ENCODE peak calls at places on chromosomes 7 and 10, in eight cellular contexts. One of them, this sample, is unnamed.

GRCh38 chr10:79202188-79203013 is 133.6 kb downstream of the ZMIZ1 start:
- DNase-seq in AG04450: no peak
- DNase-seq in kidney epithelial cell: no peak
- DNase-seq in tibial nerve: no peak
- DNase-seq in OCI-LY7: peak; percentile 71
- DNase-seq in GM06990: no peak
- DNase-seq in thoracic aorta: no peak
- DNase-seq in activated B cell treated with CpG ODN at 0.5 μM for 24 hours: peak; percentile 39
- DNase-seq in this sample: no peak

GRCh38 chr10:79203833-79204232 is 135.1 kb downstream of the ZMIZ1 start:
- DNase-seq in thoracic aorta: no peak
- DNase-seq in AG04450: no peak
- DNase-seq in kidney epithelial cell: no peak
- DNase-seq in activated B cell treated with CpG ODN at 0.5 μM for 24 hours: no peak
- DNase-seq in tibial nerve: no peak
- DNase-seq in GM06990: no peak
- DNase-seq in OCI-LY7: peak; percentile 32
- DNase-seq in this sample: no peak

GRCh38 chr10:125709553-125710266 is 9.8 kb upstream of the EDRF1 start:
- DNase-seq in AG04450: no peak
- DNase-seq in activated B cell treated with CpG ODN at 0.5 μM for 24 hours: no peak
- DNase-seq in tibial nerve: no peak
- DNase-seq in GM06990: no peak
- DNase-seq in thoracic aorta: no peak
- DNase-seq in kidney epithelial cell: no peak
- DNase-seq in OCI-LY7: no peak
- DNase-seq in this sample: no peak

GRCh38 chr7:100773491-100773890 is 40.1 kb downstream of the ZAN start:
- DNase-seq in OCI-LY7: no peak
- DNase-seq in GM06990: no peak
- DNase-seq in AG04450: no peak
- DNase-seq in activated B cell treated with CpG ODN at 0.5 μM for 24 hours: no peak
- DNase-seq in thoracic aorta: no peak
- DNase-seq in kidney epithelial cell: no peak
- DNase-seq in tibial nerve: no peak
- DNase-seq in this sample: no peak

GRCh38 chr7:2539031-2540028 is 16.0 kb downstream of the BRAT1 start:
- DNase-seq in thoracic aorta: no peak
- DNase-seq in GM06990: no peak
- DNase-seq in kidney epithelial cell: no peak
- DNase-seq in activated B cell treated with CpG ODN at 0.5 μM for 24 hours: no peak
- DNase-seq in AG04450: no peak
- DNase-seq in OCI-LY7: no peak
- DNase-seq in tibial nerve: no peak
- DNase-seq in this sample: no peak

GRCh38 chr10:1205450-1206030 is 149.4 kb downstream of the WDR37 start:
- DNase-seq in GM06990: no peak
- DNase-seq in thoracic aorta: no peak
- DNase-seq in tibial nerve: no peak
- DNase-seq in activated B cell treated with CpG ODN at 0.5 μM for 24 hours: no peak
- DNase-seq in AG04450: no peak
- DNase-seq in kidney epithelial cell: no peak
- DNase-seq in OCI-LY7: no peak
- DNase-seq in this sample: no peak

GRCh38 chr7:142412551-142413193 is 154.8 kb upstream of the PRSS58 start:
- DNase-seq in kidney epithelial cell: no peak
- DNase-seq in activated B cell treated with CpG ODN at 0.5 μM for 24 hours: no peak
- DNase-seq in thoracic aorta: no peak
- DNase-seq in tibial nerve: no peak
- DNase-seq in OCI-LY7: peak; percentile 59
- DNase-seq in AG04450: no peak
- DNase-seq in GM06990: no peak
- DNase-seq in this sample: no peak

GRCh38 chr7:131111-132094 is 61.0 kb upstream of the FAM20C start:
- DNase-seq in tibial nerve: no peak
- DNase-seq in OCI-LY7: no peak
- DNase-seq in GM06990: no peak
- DNase-seq in thoracic aorta: no peak
- DNase-seq in AG04450: no peak
- DNase-seq in activated B cell treated with CpG ODN at 0.5 μM for 24 hours: no peak
- DNase-seq in kidney epithelial cell: no peak
- DNase-seq in this sample: no peak

GRCh38 chr7:135678612-135679575 is 16.6 kb downstream of the STMP1 start:
- DNase-seq in AG04450: no peak
- DNase-seq in GM06990: no peak
- DNase-seq in tibial nerve: no peak
- DNase-seq in kidney epithelial cell: no peak
- DNase-seq in activated B cell treated with CpG ODN at 0.5 μM for 24 hours: no peak
- DNase-seq in OCI-LY7: no peak
- DNase-seq in thoracic aorta: peak; percentile 59
- DNase-seq in this sample: no peak

GRCh38 chr7:18675579-18675978 is 180.0 kb downstream of the HDAC9 start:
- DNase-seq in GM06990: no peak
- DNase-seq in AG04450: no peak
- DNase-seq in thoracic aorta: no peak
- DNase-seq in activated B cell treated with CpG ODN at 0.5 μM for 24 hours: no peak
- DNase-seq in kidney epithelial cell: no peak
- DNase-seq in tibial nerve: no peak
- DNase-seq in OCI-LY7: no peak
- DNase-seq in this sample: no peak

GRCh38 chr7:101537205-101537604 is 91.9 kb downstream of the MYL10 start:
- DNase-seq in kidney epithelial cell: no peak
- DNase-seq in GM06990: no peak
- DNase-seq in thoracic aorta: no peak
- DNase-seq in activated B cell treated with CpG ODN at 0.5 μM for 24 hours: no peak
- DNase-seq in tibial nerve: no peak
- DNase-seq in OCI-LY7: no peak
- DNase-seq in AG04450: no peak
- DNase-seq in this sample: no peak

GRCh38 chr10:90963331-90963730 is 42.4 kb upstream of the ANKRD1 start:
- DNase-seq in OCI-LY7: no peak
- DNase-seq in GM06990: no peak
- DNase-seq in activated B cell treated with CpG ODN at 0.5 μM for 24 hours: no peak
- DNase-seq in kidney epithelial cell: no peak
- DNase-seq in thoracic aorta: no peak
- DNase-seq in AG04450: no peak
- DNase-seq in tibial nerve: no peak
- DNase-seq in this sample: no peak

GRCh38 chr10:125107972-125108580 is 52.3 kb downstream of the CTBP2 start:
- DNase-seq in tibial nerve: no peak
- DNase-seq in activated B cell treated with CpG ODN at 0.5 μM for 24 hours: no peak
- DNase-seq in GM06990: no peak
- DNase-seq in OCI-LY7: no peak
- DNase-seq in AG04450: no peak
- DNase-seq in kidney epithelial cell: no peak
- DNase-seq in thoracic aorta: no peak
- DNase-seq in this sample: no peak

GRCh38 chr10:79312601-79313187 is 34.6 kb upstream of the PPIF start:
- DNase-seq in GM06990: no peak
- DNase-seq in thoracic aorta: no peak
- DNase-seq in activated B cell treated with CpG ODN at 0.5 μM for 24 hours: no peak
- DNase-seq in AG04450: no peak
- DNase-seq in tibial nerve: no peak
- DNase-seq in OCI-LY7: no peak
- DNase-seq in kidney epithelial cell: no peak
- DNase-seq in this sample: no peak

GRCh38 chr10:47261556-47261955 is 38.4 kb upstream of the GDF10 start:
- DNase-seq in activated B cell treated with CpG ODN at 0.5 μM for 24 hours: no peak
- DNase-seq in kidney epithelial cell: no peak
- DNase-seq in OCI-LY7: no peak
- DNase-seq in thoracic aorta: no peak
- DNase-seq in GM06990: no peak
- DNase-seq in tibial nerve: no peak
- DNase-seq in AG04450: no peak
- DNase-seq in this sample: no peak

GRCh38 chr7:107446531-107446930 is 23.3 kb upstream of the GPR22 start:
- DNase-seq in AG04450: no peak
- DNase-seq in tibial nerve: no peak
- DNase-seq in activated B cell treated with CpG ODN at 0.5 μM for 24 hours: no peak
- DNase-seq in kidney epithelial cell: no peak
- DNase-seq in GM06990: no peak
- DNase-seq in OCI-LY7: no peak
- DNase-seq in thoracic aorta: no peak
- DNase-seq in this sample: no peak

GRCh38 chr7:133887459-133887858 is 239.7 kb upstream of the LRGUK start:
- DNase-seq in AG04450: no peak
- DNase-seq in kidney epithelial cell: no peak
- DNase-seq in thoracic aorta: no peak
- DNase-seq in tibial nerve: no peak
- DNase-seq in activated B cell treated with CpG ODN at 0.5 μM for 24 hours: no peak
- DNase-seq in GM06990: no peak
- DNase-seq in OCI-LY7: no peak
- DNase-seq in this sample: no peak

DNA sequence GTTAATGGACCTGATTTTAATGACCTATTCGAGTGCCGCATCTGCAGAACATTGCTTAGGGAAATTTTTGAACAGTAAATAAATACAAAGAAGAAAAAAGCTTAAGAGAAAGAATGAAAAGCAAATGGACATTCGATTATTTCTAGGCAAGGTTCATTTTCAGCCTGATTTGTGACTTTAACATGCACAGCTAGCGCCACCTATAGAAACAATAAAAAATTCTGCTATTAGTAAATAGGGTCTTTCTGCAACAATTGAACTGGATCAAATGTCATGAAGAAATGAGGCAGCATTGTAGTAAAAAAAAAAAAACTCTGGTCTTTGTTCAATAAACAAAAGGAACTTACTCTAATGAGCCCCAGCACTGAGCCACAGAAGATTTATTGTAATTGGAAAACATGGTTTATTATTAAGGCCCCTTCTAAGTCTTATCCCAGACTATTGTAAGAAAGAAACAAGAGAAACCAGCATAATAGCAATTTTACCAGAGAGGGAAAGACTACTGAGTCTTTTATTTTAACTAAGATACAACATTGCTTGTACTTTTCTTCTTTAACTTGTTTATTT is 41.4 kb upstream of the GHITM start:
- DNase-seq in GM06990: no peak
- DNase-seq in kidney epithelial cell: no peak
- DNase-seq in AG04450: no peak
- DNase-seq in OCI-LY7: peak; percentile 10
- DNase-seq in tibial nerve: no peak
- DNase-seq in thoracic aorta: no peak
- DNase-seq in activated B cell treated with CpG ODN at 0.5 μM for 24 hours: no peak
- DNase-seq in this sample: no peak
- TF ChIP-seq CTCF in GM06990: peak; percentile 55
- TF ChIP-seq CTCF in kidney epithelial cell: peak; percentile 54
- TF ChIP-seq CTCF in AG04450: peak; percentile 58
- TF ChIP-seq CTCF in OCI-LY7: peak; percentile 91
- TF ChIP-seq CTCF in tibial nerve: peak; percentile 30
- TF ChIP-seq CTCF in thoracic aorta: no peak
- TF ChIP-seq CTCF in activated B cell treated with CpG ODN at 0.5 μM for 24 hours: no peak
- TF ChIP-seq CTCF in this sample: peak; percentile 64

GRCh38 chr10:122114156-122114747 is 125.3 kb downstream of the TACC2 start:
- DNase-seq in AG04450: no peak
- DNase-seq in activated B cell treated with CpG ODN at 0.5 μM for 24 hours: no peak
- DNase-seq in thoracic aorta: no peak
- DNase-seq in GM06990: no peak
- DNase-seq in kidney epithelial cell: no peak
- DNase-seq in tibial nerve: no peak
- DNase-seq in OCI-LY7: no peak
- DNase-seq in this sample: no peak

GRCh38 chr10:122112021-122112616 is 123.2 kb downstream of the TACC2 start:
- DNase-seq in kidney epithelial cell: no peak
- DNase-seq in GM06990: no peak
- DNase-seq in activated B cell treated with CpG ODN at 0.5 μM for 24 hours: no peak
- DNase-seq in AG04450: no peak
- DNase-seq in tibial nerve: no peak
- DNase-seq in thoracic aorta: no peak
- DNase-seq in OCI-LY7: no peak
- DNase-seq in this sample: no peak

GRCh38 chr10:122115874-122116273 is 126.9 kb downstream of the TACC2 start:
- DNase-seq in thoracic aorta: no peak
- DNase-seq in activated B cell treated with CpG ODN at 0.5 μM for 24 hours: no peak
- DNase-seq in OCI-LY7: no peak
- DNase-seq in AG04450: no peak
- DNase-seq in kidney epithelial cell: no peak
- DNase-seq in GM06990: no peak
- DNase-seq in tibial nerve: no peak
- DNase-seq in this sample: no peak

GRCh38 chr10:122112625-122113160 is 123.7 kb downstream of the TACC2 start:
- DNase-seq in AG04450: peak; percentile 87
- DNase-seq in OCI-LY7: no peak
- DNase-seq in tibial nerve: peak; percentile 69
- DNase-seq in GM06990: no peak
- DNase-seq in activated B cell treated with CpG ODN at 0.5 μM for 24 hours: no peak
- DNase-seq in kidney epithelial cell: peak; percentile 81
- DNase-seq in thoracic aorta: peak; percentile 73
- DNase-seq in this sample: no peak

DNA sequence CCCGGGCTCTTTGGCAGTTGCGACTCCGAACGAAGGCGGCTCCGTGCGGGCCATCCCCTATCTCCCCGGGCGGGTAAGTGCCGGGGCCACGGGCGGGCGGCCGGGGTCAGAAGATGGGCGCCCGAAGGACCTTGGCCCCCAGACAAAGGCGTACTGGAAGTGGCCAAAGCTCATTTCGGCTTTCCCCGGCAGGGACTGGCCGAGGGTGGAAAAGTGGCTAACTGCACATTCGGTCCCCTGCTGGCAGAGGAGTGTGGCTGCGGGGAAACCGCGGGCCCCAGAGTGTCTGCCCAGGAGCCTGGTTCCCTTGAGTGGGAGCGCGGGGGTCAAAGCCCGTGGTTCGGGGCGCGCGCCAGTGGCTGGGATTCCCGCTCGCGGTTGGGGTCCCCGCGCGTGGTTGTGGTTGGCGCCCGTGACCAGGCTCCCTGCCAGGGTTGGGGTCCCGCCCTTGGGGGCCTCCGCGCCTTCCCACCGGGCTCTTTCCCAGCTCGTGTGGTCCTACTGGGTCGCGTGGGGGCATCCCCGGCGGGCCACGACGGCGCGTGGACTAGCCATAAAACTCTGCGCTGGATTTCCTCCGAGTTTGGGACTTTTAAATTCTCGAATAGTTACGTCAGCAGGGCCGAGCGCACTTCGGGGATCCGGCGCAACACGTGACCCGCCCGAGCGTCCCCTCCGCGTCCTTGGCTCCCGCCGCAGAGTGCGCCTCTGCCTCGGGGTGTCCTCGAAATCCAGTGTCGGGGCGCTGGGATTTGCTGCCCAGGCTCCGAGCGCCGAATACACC is 124.4 kb downstream of the TACC2 start:
- DNase-seq in AG04450: peak; percentile 24
- DNase-seq in activated B cell treated with CpG ODN at 0.5 μM for 24 hours: no peak
- DNase-seq in OCI-LY7: no peak
- DNase-seq in kidney epithelial cell: no peak
- DNase-seq in thoracic aorta: no peak
- DNase-seq in tibial nerve: peak; percentile 65
- DNase-seq in GM06990: no peak
- DNase-seq in this sample: peak; percentile 37
- TF ChIP-seq CTCF in AG04450: peak; percentile 64
- TF ChIP-seq CTCF in activated B cell treated with CpG ODN at 0.5 μM for 24 hours: no peak
- TF ChIP-seq CTCF in OCI-LY7: no peak
- TF ChIP-seq CTCF in kidney epithelial cell: peak; percentile 61
- TF ChIP-seq CTCF in thoracic aorta: peak; percentile 69
- TF ChIP-seq CTCF in tibial nerve: peak; percentile 61
- TF ChIP-seq CTCF in GM06990: no peak
- TF ChIP-seq CTCF in this sample: no peak

GRCh38 chr10:99484626-99485581 is 47.8 kb upstream of the NKX2-3 start:
- DNase-seq in activated B cell treated with CpG ODN at 0.5 μM for 24 hours: no peak
- DNase-seq in tibial nerve: no peak
- DNase-seq in OCI-LY7: no peak
- DNase-seq in GM06990: no peak
- DNase-seq in AG04450: no peak
- DNase-seq in kidney epithelial cell: no peak
- DNase-seq in thoracic aorta: no peak
- DNase-seq in this sample: no peak
- TF ChIP-seq CTCF in activated B cell treated with CpG ODN at 0.5 μM for 24 hours: no peak
- TF ChIP-seq CTCF in tibial nerve: no peak
- TF ChIP-seq CTCF in OCI-LY7: peak; percentile 46
- TF ChIP-seq CTCF in GM06990: peak; percentile 15
- TF ChIP-seq CTCF in AG04450: no peak
- TF ChIP-seq CTCF in kidney epithelial cell: peak; percentile 17
- TF ChIP-seq CTCF in thoracic aorta: no peak
- TF ChIP-seq CTCF in this sample: peak; percentile 15

GRCh38 chr7:145398758-145399157 is 562.9 kb upstream of the TPK1 start:
- DNase-seq in kidney epithelial cell: no peak
- DNase-seq in tibial nerve: no peak
- DNase-seq in activated B cell treated with CpG ODN at 0.5 μM for 24 hours: no peak
- DNase-seq in OCI-LY7: no peak
- DNase-seq in GM06990: no peak
- DNase-seq in AG04450: no peak
- DNase-seq in thoracic aorta: no peak
- DNase-seq in this sample: no peak
- TF ChIP-seq CTCF in kidney epithelial cell: no peak
- TF ChIP-seq CTCF in tibial nerve: no peak
- TF ChIP-seq CTCF in activated B cell treated with CpG ODN at 0.5 μM for 24 hours: no peak
- TF ChIP-seq CTCF in OCI-LY7: no peak
- TF ChIP-seq CTCF in GM06990: no peak
- TF ChIP-seq CTCF in AG04450: no peak
- TF ChIP-seq CTCF in thoracic aorta: no peak
- TF ChIP-seq CTCF in this sample: no peak